ENCODE peak calls at places on chromosomes 12 and 14, in four cellular contexts. S, T, Y and X are unnamed samples.

GRCh38 chr14:60215520-60216195 is 33.4 kb upstream of the PPM1A start:
- DNase-seq in T (no peak), Y (no peak), S (no peak), X (no peak)

GRCh38 chr12:3132636-3133409 is 55.6 kb downstream of the TSPAN9 start:
- DNase-seq in T (no peak), Y (no peak), S (no peak), X (no peak)

GRCh38 chr14:69626132-69626500 is 14.7 kb downstream of the SUSD6 start:
- DNase-seq in S (no peak), Y (no peak), T (no peak), X (no peak)

GRCh38 chr12:14879222-14879933 is 6.3 kb downstream of the MGP start:
- DNase-seq in Y (no peak), T (no peak), S (no peak), X (no peak)

GRCh38 chr14:34857689-34858449 is 17.3 kb downstream of the BAZ1A start:
- DNase-seq in S (no peak), T (no peak), Y (peak), X (no peak)

GRCh38 chr12:57046947-57047890 is 2.7 kb downstream of the MYO1A start:
- DNase-seq in T (no peak), Y (peak), S (no peak), X (no peak)

GRCh38 chr14:77458249-77458950 is 507 bp downstream of the AHSA1 start:
- DNase-seq in T (peak), Y (peak), S (no peak), X (no peak)

GRCh38 chr14:56422703-56423213 is 156.8 kb upstream of the TMEM260 start:
- DNase-seq in S (peak), Y (peak), T (no peak), X (peak)

GRCh38 chr14:30385925-30386324 is 173.0 kb upstream of the G2E3 start:
- DNase-seq in Y (no peak), S (no peak), T (no peak), X (no peak)

GRCh38 chr14:52741865-52742264 is 11.9 kb downstream of the STYX start:
- DNase-seq in Y (no peak), T (no peak), S (no peak), X (no peak)

GRCh38 chr12:4796218-4796617 is 76.0 kb downstream of the GALNT8 start:
- DNase-seq in Y (no peak), S (no peak), T (no peak), X (no peak)

GRCh38 chr12:92404921-92405320 is 259.3 kb upstream of the BTG1 start:
- DNase-seq in T (no peak), S (no peak), Y (no peak), X (no peak)

GRCh38 chr12:52119398-52120254 is 40.1 kb downstream of the SMIM41 start:
- DNase-seq in S (no peak), Y (peak), T (peak), X (no peak)

DNA sequence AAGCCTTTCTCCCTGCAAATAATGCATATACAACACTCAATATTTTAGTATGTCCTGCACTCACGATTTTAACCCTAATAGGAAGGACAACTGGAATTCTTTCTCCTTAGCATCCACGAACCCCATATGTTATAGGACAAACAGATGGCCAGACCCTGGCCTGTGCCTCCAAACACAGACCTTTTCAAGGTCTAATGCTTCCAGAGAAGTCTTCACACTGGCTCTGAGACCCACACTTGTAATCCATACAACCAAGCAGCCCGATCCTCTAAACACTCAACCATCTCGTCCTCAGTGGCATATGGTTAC is 569 bp downstream of the SLC2A3 start:
- DNase-seq in S (no peak), T (no peak), Y (no peak), X (no peak)
- H3K27ac ChIP-seq in S (peak), T (peak), Y (peak), X (peak)

DNA sequence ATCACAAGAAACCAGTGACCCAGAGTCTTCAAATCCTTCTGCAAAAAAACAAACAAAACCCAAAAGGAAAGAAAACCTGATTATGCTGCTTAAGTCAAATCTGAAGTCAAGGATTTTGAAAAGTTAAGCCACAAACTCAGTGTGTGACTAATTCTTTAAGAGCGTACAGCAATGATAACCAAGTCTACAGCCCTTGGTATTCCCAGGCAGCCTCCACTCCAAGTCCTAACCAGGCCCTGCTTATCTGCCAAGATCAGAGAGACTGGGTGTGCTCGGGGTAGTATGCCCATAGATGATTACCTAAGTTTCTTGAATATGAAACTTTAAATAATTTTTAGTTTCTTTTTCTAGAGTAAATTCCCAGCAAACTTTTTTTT is 13.1 kb downstream of the PGAM5 start:
- DNase-seq in Y (no peak), T (no peak), S (no peak), X (no peak)
- H3K27ac ChIP-seq in Y (no peak), T (no peak), S (no peak), X (no peak)

GRCh38 chr14:32611752-32612151 is 282.7 kb downstream of the AKAP6 start:
- DNase-seq in Y (no peak), S (no peak), T (no peak), X (peak)
- H3K27ac ChIP-seq in Y (no peak), S (peak), T (no peak), X (no peak)

GRCh38 chr14:54672181-54672580 is 105.3 kb downstream of the SAMD4A start:
- DNase-seq in T (no peak), S (no peak), Y (no peak), X (no peak)

GRCh38 chr14:54674342-54674741 is 107.4 kb downstream of the SAMD4A start:
- DNase-seq in Y (no peak), T (no peak), S (no peak), X (no peak)

GRCh38 chr14:54673193-54674121 is 106.5 kb downstream of the SAMD4A start:
- DNase-seq in Y (no peak), S (no peak), T (no peak), X (peak)

GRCh38 chr14:54671537-54671936 is 104.6 kb downstream of the SAMD4A start:
- DNase-seq in T (no peak), Y (no peak), S (no peak), X (no peak)

GRCh38 chr14:54672688-54673087 is 105.8 kb downstream of the SAMD4A start:
- DNase-seq in S (no peak), Y (no peak), T (no peak), X (no peak)
- H3K27ac ChIP-seq in S (peak), Y (no peak), T (no peak), X (peak)